ENCODE peak calls at places on chromosomes 11 and 22, in ten cellular contexts. G is AG10803; Q is CD4-positive, alpha-beta T cell; F is fibroblast of mammary gland; H is neural progenitor cell; M is GM12865; A is NB4; L is sigmoid colon; P is brain microvascular endothelial cell; W is GM13976. I is an unnamed sample.

GRCh38 chr11:65390099-65390941 is 3.9 kb downstream of the FRMD8 start:
- DNase-seq in G (peak), Q (no peak), F (no peak), H (peak), M (no peak), A (no peak), L (peak), P (no peak), W (peak), I (no peak)

GRCh38 chr22:48031589-48031988 is 1269.1 kb downstream of the TBC1D22A start:
- DNase-seq in G (no peak), Q (no peak), F (no peak), H (no peak), M (no peak), A (no peak), L (no peak), P (no peak), W (no peak), I (no peak)

GRCh38 chr22:37314315-37315046 is 32.2 kb downstream of the CYTH4 start:
- DNase-seq in G (no peak), Q (no peak), F (no peak), H (no peak), M (peak), A (peak), L (no peak), P (no peak), W (peak), I (peak)

GRCh38 chr11:83070878-83071640 is 638 bp downstream of the RAB30 start:
- DNase-seq in G (peak), Q (peak), F (peak), H (peak), M (no peak), A (no peak), L (peak), P (no peak), W (no peak), I (no peak)

GRCh38 chr11:106305458-106305857 is 228.0 kb downstream of the AASDHPPT start:
- DNase-seq in G (no peak), Q (no peak), F (no peak), H (no peak), M (no peak), A (no peak), L (no peak), P (no peak), W (no peak), I (no peak)

GRCh38 chr11:78216571-78217287 is 28.0 kb downstream of the USP35 start:
- DNase-seq in G (no peak), Q (no peak), F (peak), H (no peak), M (no peak), A (no peak), L (no peak), P (no peak), W (no peak), I (no peak)

GRCh38 chr11:128643661-128644060 is 50.2 kb upstream of the FLI1 start:
- DNase-seq in G (no peak), Q (no peak), F (no peak), H (peak), M (no peak), A (peak), L (no peak), P (no peak), W (no peak), I (no peak)

GRCh38 chr11:73293356-73293936 is 14.6 kb upstream of the ARHGEF17 start:
- DNase-seq in G (no peak), Q (no peak), F (no peak), H (no peak), M (no peak), A (no peak), L (no peak), P (no peak), W (no peak), I (no peak)

DNA sequence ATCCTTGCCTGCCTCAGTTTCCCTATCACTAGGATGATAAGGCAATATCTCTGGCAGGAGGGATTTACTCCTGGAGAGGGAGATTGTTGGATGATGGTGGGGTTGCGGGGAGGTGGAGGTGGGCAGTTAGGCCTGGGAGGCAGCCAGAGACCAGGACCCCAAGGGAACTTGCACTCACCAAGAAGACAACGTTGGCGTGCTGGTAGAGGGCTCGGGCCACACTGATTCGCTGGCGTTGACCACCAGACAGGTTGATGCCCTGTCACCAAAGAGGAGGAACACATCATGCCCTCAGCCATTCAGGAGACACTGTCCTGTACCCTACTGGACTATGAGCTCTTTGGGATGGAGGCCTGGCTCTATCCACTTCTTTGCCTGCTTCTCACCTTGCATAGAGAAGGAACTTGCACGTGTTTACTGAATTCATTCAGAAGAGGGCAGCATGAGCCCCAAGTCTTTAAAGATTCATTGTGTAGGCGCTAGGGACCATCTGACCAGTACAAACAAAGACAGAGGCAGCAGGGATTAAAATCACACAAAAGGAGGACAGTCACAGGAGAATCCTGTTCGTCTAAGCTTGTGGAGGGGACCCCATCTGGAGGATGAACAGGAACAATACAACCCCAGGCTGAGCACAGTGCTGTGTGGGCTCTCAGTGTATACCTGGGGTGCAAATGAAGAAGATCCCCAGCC is 24.2 kb upstream of the KCNJ11 start:
- DNase-seq in G (no peak), Q (no peak), F (no peak), H (peak), M (no peak), A (no peak), L (no peak), P (no peak), W (no peak), I (no peak)
- TF ChIP-seq CTCF in G (no peak), Q (no peak), F (no peak), H (peak), M (no peak), A (no peak), L (no peak), P (no peak), W (no peak), I (no peak)

DNA sequence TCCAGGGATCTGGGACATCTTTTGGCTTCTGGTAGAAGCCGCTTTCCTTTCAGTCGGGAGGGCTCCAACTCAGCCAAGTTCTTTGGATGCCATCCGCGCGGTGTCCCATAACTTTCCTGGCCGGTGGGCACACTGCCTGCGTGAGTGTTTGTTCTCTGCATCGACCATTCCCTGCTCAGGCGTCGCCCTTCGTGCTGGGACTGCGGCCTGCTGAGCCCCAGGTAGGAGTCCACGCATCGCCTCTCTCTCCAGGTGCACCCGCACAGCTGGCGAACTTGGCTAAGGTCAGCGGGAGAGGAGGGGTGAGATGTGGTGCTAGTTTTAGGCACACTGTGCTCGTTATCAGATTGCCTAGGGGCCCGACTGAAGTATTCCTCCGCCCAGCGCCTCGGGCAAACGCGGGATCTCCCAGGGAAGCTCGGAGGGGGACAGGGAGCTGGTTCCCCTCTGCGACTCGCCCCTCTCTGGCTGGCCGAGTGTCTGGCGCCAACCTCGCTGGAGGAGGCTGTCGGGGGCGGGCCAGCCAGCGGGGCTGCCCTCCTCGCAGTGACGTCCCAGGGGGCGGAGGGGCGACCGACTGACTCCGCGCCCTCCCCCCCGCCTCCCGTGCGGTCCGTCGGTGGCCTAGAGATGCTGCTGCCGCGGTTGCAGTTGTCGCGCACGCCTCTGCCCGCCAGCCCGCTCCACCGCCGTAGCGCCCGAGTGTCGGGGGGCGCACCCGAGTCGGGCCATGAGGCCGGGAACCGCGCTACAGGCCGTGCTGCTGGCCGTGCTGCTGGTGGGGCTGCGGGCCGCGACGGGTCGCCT is at the start of gene LAYN:
- DNase-seq in G (peak), Q (no peak), F (peak), H (peak), M (no peak), A (no peak), L (peak), P (peak), W (peak), I (peak)
- TF ChIP-seq CTCF in G (no peak), Q (no peak), F (no peak), H (no peak), M (no peak), A (no peak), L (no peak), P (no peak), W (no peak), I (no peak)

GRCh38 chr11:125494987-125495725 is 909 bp downstream of the FEZ1 start:
- DNase-seq in G (peak), Q (no peak), F (peak), H (peak), M (peak), A (no peak), L (peak), P (no peak), W (peak), I (peak)
- TF ChIP-seq CTCF in G (no peak), Q (no peak), F (no peak), H (peak), M (no peak), A (no peak), L (no peak), P (no peak), W (no peak), I (no peak)

GRCh38 chr22:19705181-19705934 is 8.9 kb upstream of the SEPTIN5 start:
- DNase-seq in G (no peak), Q (no peak), F (no peak), H (peak), M (no peak), A (no peak), L (peak), P (no peak), W (no peak), I (peak)
- TF ChIP-seq CTCF in G (no peak), Q (no peak), F (no peak), H (peak), M (no peak), A (peak), L (no peak), P (peak), W (no peak), I (no peak)

DNA sequence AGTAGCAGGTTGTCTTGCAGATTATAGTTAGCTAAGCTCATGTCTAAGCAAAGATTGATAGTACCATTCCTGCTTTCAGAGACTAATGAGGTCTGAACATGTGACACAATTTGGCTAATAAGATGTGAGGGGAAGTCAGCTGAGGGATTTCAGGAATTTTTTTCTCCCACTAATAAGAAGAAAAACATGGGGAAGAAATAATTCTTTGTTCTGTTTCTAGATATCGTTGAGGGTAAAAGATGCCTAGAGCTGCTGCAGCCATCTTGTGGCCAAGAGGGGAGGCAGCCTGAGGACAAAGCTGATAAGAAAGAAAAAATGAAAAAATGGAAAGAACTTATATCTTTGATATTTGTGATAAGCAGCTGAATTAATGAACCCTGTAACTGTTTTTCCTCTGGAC is 1334.4 kb downstream of the LRRC4C start:
- DNase-seq in G (no peak), Q (no peak), F (no peak), H (peak), M (no peak), A (peak), L (no peak), P (no peak), W (no peak), I (no peak)
- TF ChIP-seq CTCF in G (no peak), Q (no peak), F (no peak), H (peak), M (no peak), A (peak), L (no peak), P (no peak), W (no peak), I (no peak)

GRCh38 chr22:35018995-35019394 is 47.0 kb upstream of the ISX start:
- DNase-seq in G (no peak), Q (no peak), F (no peak), H (no peak), M (no peak), A (no peak), L (no peak), P (no peak), W (no peak), I (no peak)
- TF ChIP-seq CTCF in G (no peak), Q (no peak), F (no peak), H (no peak), M (no peak), A (no peak), L (no peak), P (no peak), W (no peak), I (no peak)

DNA sequence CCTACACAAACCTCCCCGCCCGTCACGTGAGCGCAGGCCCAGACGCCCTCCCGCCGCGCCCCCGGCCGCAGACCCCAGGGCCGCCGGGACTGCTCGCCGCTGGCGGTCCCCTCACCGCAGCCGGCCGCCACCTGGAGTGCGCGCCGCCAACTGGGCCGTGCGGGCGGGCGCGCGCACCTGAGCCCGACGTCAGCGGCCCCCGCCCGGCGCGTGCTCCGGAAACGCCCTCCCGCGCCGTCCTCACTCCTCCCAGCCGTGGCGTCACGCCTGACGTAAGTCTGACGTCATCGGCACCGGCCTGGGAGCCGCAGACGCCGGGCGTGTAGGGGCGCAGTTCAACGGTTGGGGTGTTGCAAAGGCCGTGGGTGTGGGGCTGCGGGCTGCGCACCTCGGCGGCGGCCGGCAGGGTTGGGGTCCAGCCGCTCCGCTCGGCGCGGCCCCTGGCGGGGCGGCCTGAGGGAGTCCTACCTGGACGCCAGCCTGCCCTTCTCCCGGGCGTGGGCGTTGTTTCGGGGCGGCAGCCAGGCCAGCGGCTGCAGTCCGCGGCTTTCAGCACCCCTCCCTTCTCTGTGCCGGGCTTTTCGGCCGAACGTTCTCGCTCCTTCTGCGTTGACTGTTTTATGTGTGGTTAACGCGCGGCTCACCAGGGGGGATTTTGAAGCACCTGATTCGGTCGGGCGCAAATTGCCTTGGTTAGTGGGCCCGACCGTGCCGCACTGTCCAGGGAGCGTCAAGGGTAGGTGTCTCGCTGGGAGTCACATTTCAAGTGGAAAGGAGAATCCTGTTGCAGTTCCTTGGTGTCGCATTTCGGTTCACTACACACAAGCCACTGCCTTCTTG is at the start of gene JOSD1:
- DNase-seq in G (peak), Q (peak), F (peak), H (peak), M (peak), A (peak), L (peak), P (peak), W (peak), I (peak)
- TF ChIP-seq CTCF in G (no peak), Q (no peak), F (no peak), H (peak), M (no peak), A (no peak), L (no peak), P (no peak), W (no peak), I (no peak)

GRCh38 chr22:50189849-50190181 is 4.1 kb downstream of the TRABD start:
- DNase-seq in G (peak), Q (no peak), F (peak), H (no peak), M (peak), A (no peak), L (no peak), P (no peak), W (no peak), I (no peak)

GRCh38 chr22:50191041-50191740 is 5.5 kb downstream of the TRABD start:
- DNase-seq in G (no peak), Q (peak), F (no peak), H (no peak), M (peak), A (peak), L (no peak), P (no peak), W (peak), I (peak)

GRCh38 chr22:50192056-50192824 is 6.5 kb downstream of the TRABD start:
- DNase-seq in G (no peak), Q (peak), F (peak), H (no peak), M (peak), A (peak), L (no peak), P (no peak), W (no peak), I (no peak)

GRCh38 chr22:50189184-50189848 is 3.6 kb downstream of the TRABD start:
- DNase-seq in G (no peak), Q (no peak), F (no peak), H (no peak), M (peak), A (no peak), L (no peak), P (no peak), W (no peak), I (no peak)

DNA sequence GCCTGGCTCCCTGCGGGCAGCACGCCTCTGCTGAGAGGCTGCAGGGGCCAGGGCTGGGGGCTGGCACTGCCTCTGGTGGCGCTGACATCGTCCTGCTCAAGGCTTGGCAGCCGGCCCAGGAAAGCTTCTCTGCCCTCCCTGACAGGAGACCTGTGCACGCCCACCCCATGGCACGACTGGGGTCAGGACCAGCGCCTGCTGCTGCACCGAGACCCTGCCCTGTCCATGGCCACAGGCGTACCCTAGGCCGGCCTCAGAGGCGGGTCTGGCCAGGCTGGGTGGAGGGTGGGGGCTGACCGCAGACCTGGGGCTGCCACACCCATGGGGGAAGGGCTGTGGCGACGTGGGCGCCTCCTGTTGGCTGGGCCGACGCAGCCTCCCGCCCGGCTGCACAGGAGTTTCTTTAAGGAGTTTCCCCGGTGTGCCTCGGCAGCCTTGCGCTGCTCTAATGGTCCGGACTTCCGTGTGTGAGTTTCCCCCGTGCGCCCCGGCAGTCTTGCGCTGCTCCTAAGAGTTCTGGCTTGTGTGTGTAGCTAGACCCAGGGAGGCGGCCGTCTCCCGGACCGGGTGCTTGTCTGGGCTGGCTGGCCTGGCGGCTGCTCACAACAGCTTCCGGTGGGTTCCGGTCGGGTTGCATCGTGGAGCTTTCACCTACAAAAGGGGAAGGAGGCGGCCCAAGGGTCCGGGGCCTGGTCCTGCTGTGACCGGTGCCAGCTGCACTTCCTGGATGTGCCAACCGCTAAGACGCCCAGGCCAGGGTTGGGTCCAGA is 4.7 kb downstream of the TRABD start:
- DNase-seq in G (peak), Q (peak), F (peak), H (peak), M (peak), A (peak), L (peak), P (no peak), W (peak), I (peak)
- TF ChIP-seq CTCF in G (peak), Q (peak), F (no peak), H (peak), M (peak), A (peak), L (peak), P (peak), W (peak), I (peak)

GRCh38 chr11:93169950-93170561 is 27.7 kb downstream of the SLC36A4 start:
- DNase-seq in G (peak), Q (no peak), F (peak), H (peak), M (peak), A (peak), L (no peak), P (peak), W (no peak), I (peak)
- TF ChIP-seq CTCF in G (peak), Q (peak), F (peak), H (peak), M (peak), A (peak), L (peak), P (peak), W (no peak), I (peak)

I was measured in GM10248.